ENCODE peak calls at places on chromosome 20, in five cellular contexts. I, L, F, B and Z are unnamed samples.

GRCh38 chr20:5316188-5317158 is at the start of gene PROKR2:
- DNase-seq in I (peak; percentile 88), L (no peak), F (no peak), B (no peak), Z (no peak)

GRCh38 chr20:36726168-36726567 is 19.7 kb downstream of the NDRG3 start:
- DNase-seq in I (no peak), L (no peak), F (no peak), B (no peak), Z (no peak)

GRCh38 chr20:62716198-62716940 is 7.7 kb downstream of the NTSR1 start:
- DNase-seq in I (no peak), L (no peak), F (peak; percentile 64), B (no peak), Z (no peak)

GRCh38 chr20:57145089-57145631 is 121.3 kb downstream of the BMP7 start:
- DNase-seq in I (no peak), L (no peak), F (no peak), B (no peak), Z (no peak)

GRCh38 chr20:16707674-16708073 is 22.2 kb upstream of the SNRPB2 start:
- DNase-seq in I (no peak), L (peak; percentile 5), F (no peak), B (no peak), Z (no peak)

GRCh38 chr20:51425347-51426106 is 117.0 kb downstream of the NFATC2 start:
- DNase-seq in I (no peak), L (no peak), F (no peak), B (no peak), Z (no peak)

GRCh38 chr20:43191946-43192847 is 2.5 kb upstream of the PTPRT start:
- DNase-seq in I (peak; percentile 79), L (peak; percentile 42), F (no peak), B (no peak), Z (peak; percentile 32)

GRCh38 chr20:44491635-44492395 is 16.1 kb downstream of the TTPAL start:
- DNase-seq in I (no peak), L (no peak), F (no peak), B (no peak), Z (no peak)

GRCh38 chr20:56833427-56833826 is 204.3 kb downstream of the TFAP2C start:
- DNase-seq in I (no peak), L (no peak), F (no peak), B (no peak), Z (no peak)

GRCh38 chr20:37914367-37914671 is 11.4 kb downstream of the VSTM2L start:
- DNase-seq in I (no peak), L (no peak), F (no peak), B (no peak), Z (no peak)
- H3K4me3 ChIP-seq in I (no peak overlapping the region), L (no peak overlapping the region), F (no peak overlapping the region), B (no peak overlapping the region), Z (no peak overlapping the region)

GRCh38 chr20:1945134-1945618 is 48.7 kb downstream of the PDYN start:
- DNase-seq in I (no peak), L (no peak), F (peak; percentile 65), B (peak; percentile 43), Z (peak; percentile 65)

GRCh38 chr20:1945660-1946059 is 48.2 kb downstream of the PDYN start:
- DNase-seq in I (no peak), L (no peak), F (no peak), B (no peak), Z (no peak)

GRCh38 chr20:1946442-1946761 is 47.5 kb downstream of the PDYN start:
- DNase-seq in I (no peak), L (no peak), F (no peak), B (no peak), Z (no peak)

GRCh38 chr20:1947535-1947846 is 46.4 kb downstream of the PDYN start:
- DNase-seq in I (no peak), L (no peak), F (no peak), B (no peak), Z (no peak)

DNA sequence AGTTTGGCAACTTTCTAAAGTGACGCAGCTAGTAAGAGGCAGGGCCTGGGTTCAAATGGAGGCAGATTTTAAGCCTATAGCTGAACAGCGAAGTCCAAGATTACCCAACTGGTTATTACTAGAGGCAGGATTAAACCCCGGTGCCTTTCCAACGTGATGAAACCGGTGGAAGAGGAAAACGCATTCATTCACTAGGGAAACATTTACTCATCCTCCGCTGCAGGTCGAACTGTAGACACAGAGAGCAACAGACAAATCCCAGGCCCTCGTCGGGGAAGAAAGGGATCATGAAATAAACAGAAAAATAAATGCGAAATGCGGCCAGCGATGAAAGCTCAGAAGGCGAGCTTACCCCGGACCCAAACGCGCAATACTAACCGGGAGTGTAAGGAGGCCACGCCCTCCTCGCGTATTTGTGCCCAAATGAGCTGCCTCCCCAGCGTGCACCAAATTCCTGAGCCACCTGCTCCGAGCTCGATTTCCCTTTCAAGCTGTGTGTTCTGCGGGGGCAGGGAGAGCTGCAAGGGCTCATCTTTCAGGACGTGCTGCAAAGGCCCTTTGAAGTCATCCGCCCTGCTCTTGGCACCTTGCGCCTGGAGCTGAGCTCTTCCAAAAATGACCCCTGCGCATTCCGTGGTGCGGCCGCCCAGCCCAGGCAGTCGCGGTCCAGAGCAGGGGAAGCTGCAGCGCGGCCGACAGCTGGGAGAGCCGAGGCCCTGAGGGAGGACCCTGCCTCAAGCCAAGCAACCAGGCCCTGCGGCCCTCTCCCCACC is 46.9 kb downstream of the PDYN start:
- DNase-seq in I (no peak), L (no peak), F (no peak), B (no peak), Z (no peak)
- H3K4me1 ChIP-seq in I (peaks cover 12% of the 10 kb centered on the region), L (peaks cover 6% of the 10 kb centered on the region), F (peaks cover 23% of the 10 kb centered on the region), B (peaks cover 7% of the 10 kb centered on the region), Z (no peaks in the 10 kb centered on the region)

DNA sequence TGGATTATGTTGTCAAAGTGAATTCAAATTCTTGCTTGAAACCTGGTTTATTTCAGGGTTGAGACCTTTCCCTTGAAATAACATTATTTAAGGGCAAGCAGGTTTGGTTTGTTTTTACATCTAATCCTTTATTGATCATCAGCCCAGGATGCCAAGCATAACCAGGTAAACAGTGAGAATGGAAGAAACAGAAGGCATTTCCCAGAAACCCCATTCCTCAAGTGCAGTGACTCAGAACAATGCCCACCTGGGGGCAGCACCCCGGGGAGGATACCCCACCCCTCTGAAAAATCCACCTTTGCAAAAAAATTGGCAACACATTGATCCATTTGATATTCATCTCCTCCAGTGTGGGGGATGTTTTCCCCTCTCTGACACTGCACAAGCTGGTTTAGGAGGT is 32.5 kb downstream of the POFUT1 start:
- DNase-seq in I (peak; percentile 43), L (peak; percentile 8), F (no peak), B (no peak), Z (no peak)
- TF ChIP-seq CTCF in I (no peak), L (no peak), F (no peak), B (no peak), Z (no peak)

GRCh38 chr20:49318430-49319203 is 40.8 kb upstream of the ZNFX1 start:
- DNase-seq in I (peak; percentile 67), L (no peak), F (no peak), B (no peak), Z (no peak)
- H3K4me3 ChIP-seq in I (peak overlapping the region; percentile 43), L (peak overlapping the region; percentile 43), F (no peak overlapping the region), B (peak overlapping the region; percentile 40), Z (no peak overlapping the region)

GRCh38 chr20:4183361-4183760 is 168.0 kb upstream of the RNF24 start:
- DNase-seq in I (no peak), L (no peak), F (no peak), B (no peak), Z (no peak)
- H3K4me1 ChIP-seq in I (no peaks in the 10 kb centered on the region), L (no peaks in the 10 kb centered on the region), F (no peaks in the 10 kb centered on the region), B (no peaks in the 10 kb centered on the region), Z (no peaks in the 10 kb centered on the region)

DNA sequence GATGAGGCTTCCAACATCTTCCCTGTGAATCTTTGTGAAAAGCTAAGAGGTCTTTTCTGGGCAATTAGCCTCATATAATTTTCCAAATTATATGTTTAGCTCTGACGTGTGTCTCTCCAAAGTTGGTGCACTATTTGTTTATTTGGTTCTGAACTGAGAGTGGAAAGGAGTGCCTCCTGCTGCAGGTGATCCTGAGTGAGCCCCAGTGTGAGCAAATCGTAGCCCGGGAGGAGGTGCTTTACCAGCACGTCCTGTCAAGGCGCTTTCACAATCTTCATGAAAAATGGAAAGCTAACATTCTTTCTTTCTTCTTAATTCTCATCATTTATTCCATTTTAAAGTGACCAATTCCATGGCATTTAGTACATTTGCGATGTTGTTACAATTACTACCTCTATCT is 231.9 kb downstream of the BMP2 start:
- DNase-seq in I (no peak), L (no peak), F (no peak), B (no peak), Z (no peak)
- TF ChIP-seq CTCF in I (no peak), L (no peak), F (no peak), B (no peak), Z (no peak)